ENCODE peak calls at places on chromosomes 6 and 20, in four cellular contexts. K is PC-3; I is uterus; B is CD8-positive, alpha-beta T cell. Z is an unnamed sample.
A peak's percentile ranks its signal among the peaks of the same experiment; 100 is the strongest.

GRCh38 chr6:101607286-101607685 is 213.8 kb downstream of the GRIK2 start:
- DNase-seq in B (no peak), I (no peak), K (no peak), Z (no peak)

GRCh38 chr20:1121439-1121838 is 3.0 kb downstream of the PSMF1 start:
- DNase-seq in B (no peak), I (no peak), K (no peak), Z (no peak)

GRCh38 chr6:169847773-169848380 is 96.5 kb downstream of the ERMARD start:
- DNase-seq in K (peak; percentile 46), I (no peak), B (no peak), Z (no peak)

GRCh38 chr6:34514593-34515472 is 41.3 kb downstream of the SPDEF start:
- DNase-seq in I (no peak), K (no peak), B (no peak), Z (peak; percentile 13)

GRCh38 chr20:41309817-41310216 is 7.7 kb downstream of the ZHX3 start:
- DNase-seq in B (no peak), I (no peak), K (peak; percentile 50), Z (no peak)

GRCh38 chr6:147406783-147407182 is 101.7 kb upstream of the SAMD5 start:
- DNase-seq in I (no peak), B (no peak), K (no peak), Z (no peak)

GRCh38 chr20:3563548-3564177 is 92.8 kb downstream of the ATRN start:
- DNase-seq in B (no peak), K (peak; percentile 73), I (no peak), Z (peak; percentile 7)

GRCh38 chr6:84549912-84550311 is 214.5 kb downstream of the TBX18 start:
- DNase-seq in B (no peak), K (peak; percentile 12), I (no peak), Z (no peak)

GRCh38 chr6:23316131-23316530 is 746.8 kb downstream of the HDGFL1 start:
- DNase-seq in K (peak; percentile 70), I (no peak), B (no peak), Z (no peak)

GRCh38 chr6:158817298-158818007 is 1.7 kb downstream of the EZR start:
- DNase-seq in K (no peak), I (peak; percentile 29), B (no peak), Z (no peak)

GRCh38 chr20:11144114-11144513 is 470.3 kb upstream of the JAG1 start:
- DNase-seq in I (peak; percentile 39), K (no peak), B (no peak), Z (peak; percentile 61)

GRCh38 chr20:32982617-32983458 is 21.4 kb downstream of the SUN5 start:
- DNase-seq in K (no peak), I (no peak), B (no peak), Z (no peak)

GRCh38 chr6:158233214-158233795 is 65.2 kb downstream of the GTF2H5 start:
- DNase-seq in B (no peak), I (no peak), K (peak; percentile 12), Z (no peak)

GRCh38 chr6:45422541-45423110 is 44.9 kb upstream of the SUPT3H start:
- DNase-seq in K (peak; percentile 44), I (no peak), B (peak; percentile 71), Z (no peak)

GRCh38 chr20:24968278-24968677 is 19.2 kb downstream of the CST7 start:
- DNase-seq in K (no peak), I (no peak), B (no peak), Z (no peak)

GRCh38 chr6:134117409-134117808 is 65.0 kb upstream of the SLC2A12 start:
- DNase-seq in I (no peak), B (no peak), K (no peak), Z (no peak)

GRCh38 chr6:106122941-106123337 is 36.8 kb downstream of the PRDM1 start:
- DNase-seq in K (no peak), I (no peak), B (no peak), Z (no peak)

GRCh38 chr6:13428528-13429405 is 58.6 kb downstream of the GFOD1 start:
- DNase-seq in B (no peak), K (no peak), I (no peak), Z (no peak)

GRCh38 chr6:15842718-15843117 is 179.9 kb upstream of the DTNBP1 start:
- DNase-seq in B (no peak), I (no peak), K (no peak), Z (no peak)

GRCh38 chr6:150068173-150068785 is 642 bp downstream of the ULBP3 start:
- DNase-seq in B (no peak), K (no peak), I (no peak), Z (no peak)

GRCh38 chr6:57242505-57242904 is 20.4 kb upstream of the RAB23 start:
- DNase-seq in K (peak; percentile 66), I (no peak), B (no peak), Z (peak; percentile 88)

GRCh38 chr6:169859401-169859977 is 108.1 kb downstream of the ERMARD start:
- DNase-seq in I (no peak), K (no peak), B (no peak), Z (no peak)

GRCh38 chr6:2178125-2178524 is 67.3 kb downstream of the GMDS start:
- DNase-seq in I (no peak), K (no peak), B (no peak), Z (no peak)

GRCh38 chr6:137489410-137490371 is 4.5 kb downstream of the OLIG3 start:
- DNase-seq in I (no peak), K (no peak), B (no peak), Z (no peak)

GRCh38 chr6:108736832-108737231 is 111.4 kb upstream of the ARMC2 start:
- DNase-seq in K (peak; percentile 84), I (peak; percentile 32), B (no peak), Z (peak; percentile 50)
- H3K4me3 ChIP-seq in K (no peak overlapping the region), I (no peak overlapping the region), B (no peak overlapping the region), Z (no peak overlapping the region)

DNA sequence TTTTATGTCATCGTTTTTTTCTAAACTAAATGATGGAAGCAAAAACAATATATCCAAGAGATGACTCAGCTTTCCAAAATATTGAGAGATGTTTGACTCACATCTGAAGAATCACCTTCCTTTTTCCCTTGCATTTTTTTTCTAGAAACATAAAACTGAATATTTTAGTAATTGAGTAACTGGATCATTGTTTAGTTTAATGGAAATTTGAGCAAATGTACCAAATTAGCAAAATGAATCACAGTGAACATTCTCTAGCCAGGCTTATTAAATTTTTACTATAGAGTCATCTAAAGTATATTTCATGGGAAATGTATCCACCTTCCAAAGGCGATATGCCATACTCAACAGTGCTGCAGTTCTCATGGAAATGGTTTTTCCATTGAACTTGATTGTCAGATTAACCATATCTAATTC is 145.5 kb downstream of the TENT5A start:
- DNase-seq in K (peak; percentile 49), B (no peak), I (no peak), Z (peak; percentile 53)
- H3K27ac ChIP-seq in K (peak overlapping the region; percentile 74), B (no peak overlapping the region), I (no peak overlapping the region), Z (no peak overlapping the region)

GRCh38 chr6:4846387-4846786 is 70.2 kb downstream of the CDYL start:
- DNase-seq in B (no peak), K (no peak), I (no peak), Z (no peak)

GRCh38 chr6:4849628-4850027 is 73.4 kb downstream of the CDYL start:
- DNase-seq in K (no peak), B (no peak), I (no peak), Z (no peak)

GRCh38 chr6:4851035-4851434 is 74.8 kb downstream of the CDYL start:
- DNase-seq in B (no peak), K (no peak), I (no peak), Z (no peak)

GRCh38 chr6:4849214-4849613 is 73.0 kb downstream of the CDYL start:
- DNase-seq in I (no peak), K (no peak), B (no peak), Z (no peak)

DNA sequence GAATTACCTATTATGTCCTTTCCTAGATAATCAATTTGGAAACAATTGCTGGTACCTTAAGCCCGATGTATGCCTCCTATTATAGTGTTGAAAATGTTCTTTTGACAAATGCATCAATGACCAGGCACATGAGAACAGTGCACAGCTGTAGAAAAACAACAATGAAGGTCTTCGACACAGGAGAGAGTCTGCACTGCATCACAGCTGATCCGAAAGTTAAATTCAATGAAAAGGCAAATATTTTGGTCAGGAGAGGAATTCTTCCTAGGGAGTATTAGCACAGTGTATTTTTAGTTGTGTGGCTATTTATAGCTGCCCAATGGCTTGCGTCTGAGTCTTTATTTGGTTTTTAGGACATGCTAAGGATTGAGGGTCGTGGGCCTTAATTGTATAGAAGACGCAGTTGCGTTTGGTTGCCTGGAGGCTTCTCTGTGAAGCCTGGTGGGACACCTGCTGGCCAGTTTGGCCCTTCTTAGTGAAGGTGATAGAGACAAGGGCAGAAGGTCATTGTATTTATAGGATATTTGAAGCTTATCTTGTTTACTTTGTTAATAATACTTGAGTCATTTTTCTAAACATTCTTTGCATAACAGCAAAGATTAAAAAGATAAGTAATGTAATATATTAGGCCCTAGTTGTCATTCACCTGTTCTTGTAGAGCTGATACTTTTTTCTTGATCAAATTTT is 72.3 kb downstream of the CDYL start:
- DNase-seq in K (peak; percentile 55), I (no peak), B (no peak), Z (no peak)
- TF ChIP-seq CTCF in K (peak; percentile 77), I (peak; percentile 30), B (no peak), Z (peak; percentile 36)

GRCh38 chr20:63174309-63175030 is 41.5 kb downstream of the YTHDF1 start:
- DNase-seq in K (no peak), I (no peak), B (no peak), Z (no peak)
- H3K4me3 ChIP-seq in K (no peak overlapping the region), I (no peak overlapping the region), B (no peak overlapping the region), Z (no peak overlapping the region)

DNA sequence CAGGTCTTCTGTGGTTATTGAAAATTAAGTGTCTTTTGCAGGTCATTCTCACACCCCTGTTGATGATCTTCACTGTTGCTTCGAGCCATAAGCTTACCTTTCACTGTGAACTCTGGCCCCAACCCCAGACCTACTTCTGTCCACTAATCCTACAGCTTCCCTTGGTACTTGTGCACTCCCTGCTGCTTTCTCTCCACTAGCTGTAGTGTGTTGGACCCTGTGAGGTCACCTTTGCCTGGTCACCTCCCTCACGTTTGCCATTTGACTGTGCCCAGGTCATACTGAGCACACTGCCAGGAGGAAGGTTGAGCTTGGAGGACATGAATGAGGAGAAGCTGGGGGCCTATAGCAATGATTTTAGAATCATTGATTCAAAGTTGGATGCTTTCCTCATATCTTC is 94.0 kb downstream of the PLCB1 start:
- DNase-seq in K (no peak), B (no peak), I (no peak), Z (no peak)
- H3K27ac ChIP-seq in K (no peak overlapping the region), B (no peak overlapping the region), I (no peak overlapping the region), Z (no peak overlapping the region)

GRCh38 chr6:166029506-166029905 is 138.1 kb downstream of the TBXT start:
- DNase-seq in B (no peak), K (no peak), I (no peak), Z (no peak)

GRCh38 chr6:166027761-166028160 is 139.9 kb downstream of the TBXT start:
- DNase-seq in B (no peak), I (no peak), K (no peak), Z (no peak)

GRCh38 chr6:166036321-166037105 is 131.1 kb downstream of the TBXT start:
- DNase-seq in K (no peak), I (no peak), B (no peak), Z (no peak)

GRCh38 chr6:166031275-166031674 is 136.4 kb downstream of the TBXT start:
- DNase-seq in K (no peak), I (no peak), B (no peak), Z (no peak)

GRCh38 chr6:166032366-166033171 is 135.1 kb downstream of the TBXT start:
- DNase-seq in I (peak; percentile 33), B (no peak), K (peak; percentile 3), Z (peak; percentile 72)
- TF ChIP-seq CTCF in I (no peak), B (no peak), K (no peak), Z (peak; percentile 24)